ENCODE peak calls at places on chromosomes 5 and 9, in ten cellular contexts. C is cardiac fibroblast, B is fibroblast of mammary gland, P is ovary, Y is foreskin keratinocyte, F is prostate gland, S is psoas muscle, X is H9, J is AG04450, H is mammary epithelial cell. V is an unnamed sample.

GRCh38 chr5:76487784-76488183 is 84.7 kb downstream of the IQGAP2 start:
- DNase-seq in C (no peak), B (no peak), P (no peak), Y (no peak), F (no peak), S (no peak), X (no peak), J (no peak), H (no peak), V (no peak)

GRCh38 chr9:35790385-35791291 is 753 bp upstream of the NPR2 start:
- DNase-seq in C (peak; percentile 91), B (peak; percentile 89), P (peak; percentile 74), Y (peak; percentile 26), F (peak; percentile 74), S (peak; percentile 63), X (peak; percentile 75), J (peak; percentile 65), H (peak; percentile 60), V (peak; percentile 92)

GRCh38 chr5:28903643-28904042 is 1865.3 kb upstream of the CDH9 start:
- DNase-seq in C (no peak), B (no peak), P (no peak), Y (no peak), F (no peak), S (no peak), X (no peak), J (no peak), H (no peak), V (no peak)

GRCh38 chr5:122485226-122485625 is 173.2 kb downstream of the SNCAIP start:
- DNase-seq in C (no peak), B (no peak), P (no peak), Y (no peak), F (no peak), S (no peak), X (no peak), J (no peak), H (no peak), V (no peak)

GRCh38 chr5:73442960-73443627 is 5.5 kb downstream of the FOXD1 start:
- DNase-seq in C (no peak), B (no peak), P (no peak), Y (no peak), F (no peak), S (no peak), X (no peak), J (no peak), H (no peak), V (peak; percentile 58)

GRCh38 chr5:176785184-176786145 is 24.9 kb upstream of the UNC5A start:
- DNase-seq in C (no peak), B (no peak), P (no peak), Y (no peak), F (no peak), S (no peak), X (no peak), J (no peak), H (no peak), V (no peak)

GRCh38 chr5:71475788-71476384 is 20.4 kb downstream of the BDP1 start:
- DNase-seq in C (peak; percentile 47), B (peak; percentile 26), P (no peak), Y (no peak), F (no peak), S (no peak), X (no peak), J (no peak), H (peak; percentile 30), V (peak; percentile 63)

GRCh38 chr5:148926207-148926606 is 99.8 kb downstream of the ADRB2 start:
- DNase-seq in C (no peak), B (no peak), P (no peak), Y (no peak), F (no peak), S (no peak), X (no peak), J (no peak), H (no peak), V (no peak)

GRCh38 chr9:121985792-121986494 is 107.2 kb downstream of the TTLL11 start:
- DNase-seq in C (no peak), B (no peak), P (no peak), Y (no peak), F (no peak), S (peak; percentile 80), X (no peak), J (no peak), H (no peak), V (no peak)

GRCh38 chr9:129983891-129984290 is 59.1 kb downstream of the FNBP1 start:
- DNase-seq in C (peak; percentile 77), B (peak; percentile 70), P (no peak), Y (no peak), F (no peak), S (no peak), X (no peak), J (no peak), H (no peak), V (peak; percentile 53)

DNA sequence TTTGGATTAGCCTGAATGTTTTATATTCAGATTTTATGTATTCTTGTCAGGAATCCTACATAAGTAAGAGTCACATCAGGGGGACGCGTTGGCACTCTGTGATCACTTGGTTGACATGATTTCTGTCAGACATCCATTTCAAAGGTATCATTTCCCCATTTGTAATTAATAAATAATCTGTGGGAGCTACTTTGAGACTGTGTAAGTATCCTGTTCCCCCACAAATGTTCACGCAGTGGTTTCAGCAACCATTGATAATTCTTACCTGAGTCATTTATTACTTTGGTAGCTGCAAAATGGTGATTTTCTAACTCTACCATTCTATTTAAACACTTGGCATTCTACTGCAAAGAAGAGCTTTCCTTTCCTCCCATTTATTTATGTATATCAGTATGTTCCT is 56.9 kb upstream of the TBC1D2 start:
- DNase-seq in C (no peak), B (no peak), P (no peak), Y (no peak), F (no peak), S (no peak), X (no peak), J (no peak), H (no peak), V (no peak)
- TF ChIP-seq CTCF in C (no peak), B (no peak), P (no peak), Y (no peak), F (no peak), S (no peak), X (no peak), J (no peak), H (no peak), V (no peak)

DNA sequence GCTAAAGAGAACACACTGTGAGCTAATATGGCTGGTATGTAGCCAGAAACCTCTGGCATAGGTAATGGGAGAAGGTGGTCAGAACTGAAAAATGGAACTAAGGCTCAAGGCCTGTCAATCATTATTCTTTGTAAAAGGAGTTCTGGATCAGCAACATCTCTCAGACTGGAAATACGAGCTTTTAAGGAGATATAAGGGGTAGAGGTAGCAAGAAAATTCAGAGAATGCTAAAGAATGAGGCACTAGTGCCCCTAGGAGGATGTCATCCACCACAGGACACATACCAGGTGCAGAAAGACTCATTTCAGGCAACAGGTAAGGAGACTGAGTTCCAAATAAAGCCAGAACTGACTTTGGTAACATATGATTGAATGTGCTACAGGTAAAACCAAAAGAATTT is 18.9 kb upstream of the MOCS2 start:
- DNase-seq in C (no peak), B (no peak), P (no peak), Y (no peak), F (no peak), S (no peak), X (no peak), J (no peak), H (no peak), V (no peak)
- TF ChIP-seq CTCF in C (no peak), B (no peak), P (no peak), Y (no peak), F (no peak), S (no peak), X (no peak), J (no peak), H (no peak), V (no peak)

DNA sequence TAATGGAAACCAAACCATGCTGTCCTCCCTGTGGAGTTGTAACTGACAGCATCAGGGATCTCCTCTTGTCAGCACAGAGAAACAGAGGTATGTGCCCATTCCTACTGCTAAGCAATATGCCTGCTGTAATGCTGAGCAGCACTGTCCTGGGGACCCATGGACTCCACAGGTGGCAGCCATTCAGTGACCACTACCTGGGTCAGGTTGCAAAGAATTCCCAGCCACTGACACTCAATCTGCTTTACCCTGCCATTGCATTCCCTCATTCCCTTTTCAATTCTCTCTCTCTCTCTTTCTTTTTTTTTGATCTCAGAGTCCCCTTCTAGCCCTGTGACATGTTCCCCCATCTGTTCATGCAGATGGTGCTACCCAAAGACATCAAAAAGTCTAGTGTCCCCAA is 104.1 kb downstream of the GABRB2 start:
- DNase-seq in C (no peak), B (no peak), P (no peak), Y (no peak), F (no peak), S (no peak), X (no peak), J (no peak), H (no peak), V (no peak)
- TF ChIP-seq CTCF in C (no peak), B (no peak), P (no peak), Y (no peak), F (no peak), S (no peak), X (no peak), J (no peak), H (no peak), V (no peak)

GRCh38 chr5:140780512-140780911 is 5.4 kb upstream of the PCDHA1 start:
- DNase-seq in C (no peak), B (no peak), P (no peak), Y (no peak), F (no peak), S (no peak), X (no peak), J (no peak), H (no peak), V (no peak)

GRCh38 chr5:140791111-140791510 is 3.5 kb upstream of the PCDHA2 start:
- DNase-seq in C (no peak), B (no peak), P (no peak), Y (no peak), F (no peak), S (no peak), X (no peak), J (no peak), H (no peak), V (no peak)

DNA sequence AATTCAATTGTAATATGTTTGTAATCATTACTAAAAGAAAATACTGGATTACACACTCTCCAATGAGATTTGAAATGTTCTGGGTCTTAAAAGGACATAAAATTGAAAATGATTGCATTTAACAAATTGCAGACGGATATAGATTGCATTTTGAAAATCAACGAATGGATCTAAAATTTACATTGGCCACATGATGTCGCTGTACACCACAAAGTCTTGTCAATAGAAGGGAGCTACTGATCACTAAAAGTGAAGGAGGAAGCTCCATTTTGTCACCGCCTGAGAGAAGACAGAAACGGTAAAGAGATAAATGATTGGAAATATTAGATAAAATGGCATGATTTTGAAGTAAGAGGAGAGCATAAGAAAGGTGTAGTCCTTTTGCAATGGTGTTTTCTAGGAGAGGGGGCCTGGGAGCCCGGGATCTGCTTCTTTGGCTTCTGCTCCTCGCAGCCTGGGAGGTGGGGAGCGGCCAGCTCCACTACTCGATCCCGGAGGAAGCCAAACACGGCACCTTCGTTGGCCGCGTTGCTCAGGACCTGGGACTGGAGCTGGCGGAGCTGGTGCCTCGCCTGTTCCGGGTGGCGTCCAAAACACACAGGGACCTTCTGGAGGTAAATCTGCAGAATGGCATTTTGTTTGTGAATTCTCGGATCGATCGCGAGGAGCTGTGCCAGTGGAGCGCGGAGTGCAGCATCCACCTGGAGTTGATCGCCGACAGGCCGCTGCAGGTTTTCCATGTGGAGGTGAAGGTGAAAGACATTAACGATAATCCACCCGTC is at the start of gene PCDHA1:
- DNase-seq in C (no peak), B (peak; percentile 2), P (no peak), Y (no peak), F (no peak), S (no peak), X (no peak), J (no peak), H (no peak), V (no peak)
- TF ChIP-seq CTCF in C (no peak), B (no peak), P (no peak), Y (peak; percentile 27), F (no peak), S (no peak), X (peak; percentile 64), J (no peak), H (no peak), V (no peak)